ENCODE peak calls at places on chromosomes 16 and 17, in five cellular contexts. X is IMR-90, N is adrenal gland, F is A549, T is sigmoid colon. C is an unnamed sample.

GRCh38 chr16:50741225-50741807 is 570 bp upstream of the CYLD start:
- DNase-seq in X (no peak), N (peak; percentile 33), F (peak; percentile 9), T (no peak), C (no peak)

GRCh38 chr16:49466881-49467280 is 93.3 kb downstream of the C16orf78 start:
- DNase-seq in X (no peak), N (no peak), F (no peak), T (peak; percentile 51), C (no peak)

GRCh38 chr17:60641126-60641525 is 36.5 kb upstream of the BCAS3 start:
- DNase-seq in X (no peak), N (no peak), F (no peak), T (no peak), C (no peak)

GRCh38 chr16:28904828-28905227 is 20.2 kb downstream of the RABEP2 start:
- DNase-seq in X (no peak), N (no peak), F (no peak), T (no peak), C (no peak)

GRCh38 chr17:77423589-77424451 is 283.1 kb downstream of the SEC14L1 start:
- DNase-seq in X (peak; percentile 98), N (peak; percentile 98), F (peak; percentile 68), T (peak; percentile 99), C (no peak)

GRCh38 chr16:31077592-31078199 is 3.5 kb downstream of the ZNF646 start:
- DNase-seq in X (no peak), N (no peak), F (no peak), T (peak; percentile 59), C (no peak)

GRCh38 chr16:43294-43693 is 10.1 kb downstream of the POLR3K start:
- DNase-seq in X (peak; percentile 32), N (peak; percentile 2), F (no peak), T (no peak), C (no peak)

GRCh38 chr17:80931421-80932265 is 60.0 kb upstream of the CHMP6 start:
- DNase-seq in X (peak; percentile 75), N (no peak), F (no peak), T (no peak), C (no peak)

GRCh38 chr17:74690409-74690825 is 22.3 kb downstream of the CD300LF start:
- DNase-seq in X (no peak), N (peak; percentile 53), F (no peak), T (peak; percentile 67), C (peak; percentile 96)

GRCh38 chr17:76544123-76544915 is 4.5 kb downstream of the PRCD start:
- DNase-seq in X (no peak), N (peak; percentile 79), F (no peak), T (no peak), C (peak; percentile 29)

GRCh38 chr16:64419832-64420231 is 702.0 kb downstream of the CDH11 start:
- DNase-seq in X (no peak), N (no peak), F (no peak), T (no peak), C (no peak)

GRCh38 chr16:30602595-30603277 is 7.5 kb downstream of the ZNF689 start:
- DNase-seq in X (peak; percentile 37), N (peak; percentile 60), F (no peak), T (no peak), C (no peak)

GRCh38 chr17:46152423-46152822 is 40.8 kb downstream of the KANSL1 start:
- DNase-seq in X (no peak), N (no peak), F (no peak), T (no peak), C (no peak)

GRCh38 chr16:69709456-69710084 is 16.8 kb downstream of the NQO1 start:
- DNase-seq in X (peak; percentile 73), N (no peak), F (peak; percentile 73), T (no peak), C (peak; percentile 76)

GRCh38 chr17:7916799-7917198 is 710 bp upstream of the RNF227 start:
- DNase-seq in X (peak; percentile 80), N (no peak), F (no peak), T (no peak), C (peak; percentile 23)

GRCh38 chr16:88349903-88350900 is 32.6 kb upstream of the ZNF469 start:
- DNase-seq in X (no peak), N (no peak), F (no peak), T (peak; percentile 34), C (no peak)

GRCh38 chr16:57165923-57166322 is 19.9 kb downstream of the PSME3IP1 start:
- DNase-seq in X (peak; percentile 43), N (no peak), F (no peak), T (peak; percentile 43), C (no peak)

GRCh38 chr16:68091604-68092261 is 6.6 kb downstream of the NFATC3 start:
- DNase-seq in X (peak; percentile 72), N (no peak), F (peak; percentile 49), T (no peak), C (peak; percentile 50)

GRCh38 chr16:5756969-5757368 is 659.4 kb upstream of the EEF2KMT start:
- DNase-seq in X (no peak), N (no peak), F (no peak), T (no peak), C (no peak)

GRCh38 chr16:57600952-57601580 is 27.4 kb upstream of the ADGRG1 start:
- DNase-seq in X (no peak), N (peak; percentile 5), F (no peak), T (peak; percentile 7), C (no peak)

GRCh38 chr16:66489818-66490217 is 60.1 kb downstream of the TK2 start:
- DNase-seq in X (no peak), N (no peak), F (no peak), T (peak; percentile 36), C (no peak)

GRCh38 chr17:2084766-2085647 is 30.1 kb downstream of the HIC1 start:
- DNase-seq in X (peak; percentile 86), N (peak; percentile 75), F (peak; percentile 67), T (peak; percentile 87), C (no peak)

GRCh38 chr17:28230011-28230410 is 89.0 kb upstream of the TMEM97 start:
- DNase-seq in X (no peak), N (no peak), F (no peak), T (no peak), C (no peak)

GRCh38 chr17:11900103-11900502 is 97.2 kb downstream of the ZNF18 start:
- DNase-seq in X (no peak), N (no peak), F (no peak), T (peak; percentile 84), C (no peak)

GRCh38 chr16:6193718-6194117 is 1096.1 kb upstream of the EEF2KMT start:
- DNase-seq in X (no peak), N (no peak), F (no peak), T (no peak), C (peak; percentile 4)

GRCh38 chr17:70906808-70907207 is 737.5 kb downstream of the KCNJ2 start:
- DNase-seq in X (peak; percentile 62), N (no peak), F (no peak), T (no peak), C (no peak)

GRCh38 chr17:42547698-42548069 is 5.0 kb upstream of the HSD17B1 start:
- DNase-seq in X (no peak), N (no peak), F (no peak), T (no peak), C (no peak)

GRCh38 chr16:83989300-83989699 is 21.3 kb downstream of the NECAB2 start:
- DNase-seq in X (no peak), N (no peak), F (no peak), T (no peak), C (no peak)

GRCh38 chr17:67058036-67058435 is 13.7 kb downstream of the CACNG1 start:
- DNase-seq in X (no peak), N (no peak), F (no peak), T (no peak), C (no peak)

GRCh38 chr17:12201294-12201693 is 180.6 kb downstream of the MAP2K4 start:
- DNase-seq in X (no peak), N (no peak), F (no peak), T (peak; percentile 78), C (no peak)

DNA sequence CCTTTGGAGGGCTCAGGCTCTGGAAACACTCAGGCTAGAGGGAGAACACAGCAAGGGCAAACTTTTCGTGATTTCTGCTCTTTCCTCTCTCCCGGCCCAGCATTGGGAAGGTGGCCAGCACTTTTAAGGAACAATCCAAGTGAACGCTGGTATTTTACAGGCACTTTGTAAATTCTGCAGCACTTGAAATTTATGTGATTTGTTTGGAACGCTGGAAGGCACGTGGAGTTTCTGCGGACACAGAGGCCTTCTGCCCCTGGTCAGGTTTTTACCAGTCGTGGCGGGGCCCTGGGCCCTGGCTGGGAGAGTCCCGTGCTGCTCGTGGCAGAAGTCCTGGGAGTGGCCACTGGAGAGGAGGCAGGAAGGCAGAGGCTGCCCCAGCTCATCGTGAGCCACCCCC is 188.6 kb downstream of the ENGASE start:
- DNase-seq in X (no peak), N (no peak), F (no peak), T (no peak), C (no peak)
- H3K4me3 ChIP-seq in X (no peak overlapping the region), N (no peak overlapping the region), F (no peak overlapping the region), T (no peak overlapping the region), C (no peak overlapping the region)

GRCh38 chr17:16106161-16106891 is 106.7 kb downstream of the TTC19 start:
- DNase-seq in X (peak; percentile 79), N (no peak), F (no peak), T (no peak), C (peak; percentile 7)

GRCh38 chr17:16104189-16104588 is 104.6 kb downstream of the TTC19 start:
- DNase-seq in X (no peak), N (no peak), F (no peak), T (no peak), C (no peak)

GRCh38 chr17:16107165-16107770 is 107.6 kb downstream of the TTC19 start:
- DNase-seq in X (no peak), N (no peak), F (no peak), T (no peak), C (no peak)

GRCh38 chr17:16108386-16108785 is 106.9 kb downstream of the NCOR1 start:
- DNase-seq in X (no peak), N (no peak), F (no peak), T (no peak), C (no peak)

DNA sequence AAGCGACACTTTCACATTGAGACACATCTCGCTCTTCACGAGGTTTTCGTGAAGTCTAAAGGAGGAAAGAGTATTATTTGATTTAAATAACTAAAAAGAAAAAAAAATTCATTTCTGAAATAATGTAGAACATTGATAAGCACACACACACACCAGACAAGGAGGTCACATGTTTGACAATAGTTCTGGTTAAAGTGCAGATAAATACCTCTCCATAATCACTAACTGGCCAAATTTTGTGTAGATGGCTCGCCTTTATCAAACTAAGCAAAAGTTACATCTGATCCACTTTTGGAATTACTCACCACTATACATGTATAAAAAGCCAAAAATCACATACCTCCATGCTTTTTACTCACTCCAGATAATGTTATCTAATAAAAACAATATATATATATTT is 106.5 kb downstream of the NCOR1 start:
- DNase-seq in X (no peak), N (no peak), F (no peak), T (no peak), C (no peak)
- TF ChIP-seq POLR2A in X (no peak), N (no peak), F (no peak), T (no peak), C (no peak)

GRCh38 chr16:75481475-75481874 is 13.8 kb downstream of the CHST6 start:
- DNase-seq in X (no peak), N (no peak), F (peak; percentile 61), T (no peak), C (no peak)
- TF ChIP-seq CTCF in X (no peak), N (no peak), F (peak; percentile 26), T (no peak), C (no peak)

GRCh38 chr17:82536220-82537201 is 17.0 kb downstream of the FOXK2 start:
- DNase-seq in X (peak; percentile 86), N (peak; percentile 69), F (no peak), T (peak; percentile 77), C (no peak)
- H3K4me3 ChIP-seq in X (peak overlapping the region; percentile 5), N (no peak overlapping the region), F (no peak overlapping the region), T (no peak overlapping the region), C (no peak overlapping the region)

C was measured in NB4.